ENCODE peak calls at places on chromosome 4, in ten cellular contexts. H is epithelial cell of esophagus, W is ovary, K is left ventricle myocardium inferior, Y is upper lobe of right lung, R is OCI-LY7, J is A673, N is fibroblast of villous mesenchyme, A is fibroblast of pulmonary artery, M is AG04450. U is an unnamed sample.
A peak's percentile ranks its signal among the peaks of the same experiment; 100 is the strongest.

GRCh38 chr4:119615068-119615744 is 13.4 kb downstream of the PDE5A start:
- DNase-seq in J (no peak), N (peak; percentile 32), W (no peak), R (no peak), Y (no peak), A (no peak), K (no peak), M (no peak), H (no peak), U (no peak)

GRCh38 chr4:76950846-76951321 is 1.3 kb downstream of the SEPTIN11 start:
- DNase-seq in A (peak; percentile 47), W (no peak), Y (no peak), K (no peak), R (peak; percentile 7), H (peak; percentile 32), J (peak; percentile 55), N (peak; percentile 65), M (no peak), U (no peak)

GRCh38 chr4:6944311-6945051 is 34.9 kb downstream of the TBC1D14 start:
- DNase-seq in K (no peak), A (no peak), R (no peak), N (peak; percentile 16), H (no peak), M (no peak), J (no peak), W (no peak), Y (no peak), U (no peak)

GRCh38 chr4:30757357-30757756 is 37.2 kb downstream of the PCDH7 start:
- DNase-seq in W (no peak), H (peak; percentile 98), M (peak; percentile 68), J (peak; percentile 77), Y (no peak), K (no peak), A (peak; percentile 93), N (peak; percentile 68), R (no peak), U (peak; percentile 63)

GRCh38 chr4:85496933-85497332 is 22.0 kb downstream of the ARHGAP24 start:
- DNase-seq in W (no peak), K (no peak), R (no peak), Y (no peak), J (peak; percentile 82), N (peak; percentile 81), H (peak; percentile 88), M (no peak), A (peak; percentile 66), U (peak; percentile 56)

GRCh38 chr4:8125526-8126056 is 33.0 kb downstream of the ABLIM2 start:
- DNase-seq in R (no peak), H (no peak), W (no peak), A (no peak), J (no peak), K (no peak), Y (no peak), M (no peak), N (no peak), U (no peak)

GRCh38 chr4:1205641-1206298 is 33.4 kb upstream of the SPON2 start:
- DNase-seq in N (no peak), M (no peak), R (no peak), Y (peak; percentile 54), A (no peak), J (no peak), H (no peak), K (no peak), W (no peak), U (no peak)

GRCh38 chr4:125849869-125850268 is 535.1 kb downstream of the FAT4 start:
- DNase-seq in Y (no peak), N (peak; percentile 62), K (no peak), M (peak; percentile 11), A (peak; percentile 61), R (no peak), H (no peak), W (no peak), J (peak; percentile 30), U (peak; percentile 41)

GRCh38 chr4:159048166-159048886 is 54.6 kb upstream of the RAPGEF2 start:
- DNase-seq in Y (peak; percentile 81), J (peak; percentile 71), A (peak; percentile 87), R (no peak), N (peak; percentile 79), K (peak; percentile 69), H (peak; percentile 83), W (peak; percentile 49), M (peak; percentile 43), U (no peak)

GRCh38 chr4:304987-305680 is at the start of gene ZNF732:
- DNase-seq in Y (no peak), J (no peak), N (peak; percentile 86), W (peak; percentile 26), R (no peak), M (peak; percentile 16), K (peak; percentile 31), A (peak; percentile 70), H (peak; percentile 96), U (no peak)

GRCh38 chr4:169070071-169070894 is 60.2 kb upstream of the CBR4 start:
- DNase-seq in H (peak; percentile 100), K (peak; percentile 29), M (no peak), Y (no peak), A (peak; percentile 93), J (peak; percentile 92), R (no peak), W (peak; percentile 42), N (peak; percentile 57), U (peak; percentile 95)

GRCh38 chr4:52837716-52838558 is 24.2 kb upstream of the RASL11B start:
- DNase-seq in J (no peak), W (no peak), N (peak; percentile 61), Y (no peak), R (no peak), H (peak; percentile 98), A (peak; percentile 35), M (no peak), K (no peak), U (peak; percentile 24)

GRCh38 chr4:83150563-83151330 is 36.2 kb upstream of the PLAC8 start:
- DNase-seq in J (peak; percentile 0), Y (no peak), K (no peak), R (no peak), M (no peak), H (peak; percentile 27), A (peak; percentile 56), N (no peak), W (peak; percentile 11), U (no peak)

GRCh38 chr4:76311896-76312331 is 5.4 kb downstream of the STBD1 start:
- DNase-seq in K (no peak), R (no peak), W (no peak), N (no peak), J (no peak), A (no peak), H (no peak), M (no peak), Y (peak; percentile 11), U (no peak)

GRCh38 chr4:177945235-177945634 is 503.0 kb upstream of the AGA start:
- DNase-seq in H (no peak), A (no peak), Y (no peak), N (no peak), R (no peak), K (no peak), J (no peak), M (no peak), W (no peak), U (no peak)
- TF ChIP-seq CTCF in H (no peak), A (no peak), Y (no peak), N (no peak), R (no peak), K (no peak), J (no peak), M (no peak), W (no peak), U (no peak)

DNA sequence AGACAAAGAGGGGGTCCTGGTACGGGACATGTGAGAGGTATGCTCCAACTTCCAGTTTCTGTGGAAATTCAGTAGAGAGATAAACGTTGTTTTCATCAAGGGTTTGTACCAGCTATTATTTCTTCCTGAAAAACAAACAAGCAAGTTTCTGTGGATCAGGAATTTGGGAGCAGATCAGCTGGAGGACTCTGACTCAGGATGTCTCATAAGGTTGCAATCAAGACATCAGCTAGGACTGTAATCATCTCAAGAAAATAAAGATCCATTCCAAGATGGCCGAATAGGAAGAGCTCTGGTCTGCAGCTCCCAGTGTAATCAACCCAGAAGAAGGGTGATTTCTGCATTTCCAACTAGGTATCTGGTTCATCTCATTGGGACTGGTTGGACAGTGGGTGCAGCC is 23.5 kb upstream of the NFKB1 start:
- DNase-seq in Y (no peak), N (peak; percentile 60), H (peak; percentile 87), W (no peak), K (no peak), J (no peak), M (peak; percentile 32), R (no peak), A (peak; percentile 8), U (no peak)
- H3K4me3 ChIP-seq in Y (no peak overlapping the region), N (no peak overlapping the region), H (no peak overlapping the region), W (no peak overlapping the region), K (no peak overlapping the region), J (no peak overlapping the region), M (no peak overlapping the region), R (no peak overlapping the region), A (no peak overlapping the region), U (no peak overlapping the region)

GRCh38 chr4:137952116-137952515 is 290.0 kb downstream of the SLC7A11 start:
- DNase-seq in J (no peak), Y (no peak), K (no peak), A (no peak), R (no peak), N (peak; percentile 44), W (no peak), H (no peak), M (no peak), U (no peak)

GRCh38 chr4:137960371-137961050 is 281.6 kb downstream of the SLC7A11 start:
- DNase-seq in N (peak; percentile 76), Y (no peak), M (peak; percentile 54), K (no peak), H (peak; percentile 83), W (no peak), A (peak; percentile 75), R (no peak), J (peak; percentile 18), U (no peak)

GRCh38 chr4:137961051-137961438 is 281.1 kb downstream of the SLC7A11 start:
- DNase-seq in Y (no peak), W (no peak), R (no peak), M (peak; percentile 24), A (peak; percentile 82), N (peak; percentile 84), J (peak; percentile 26), K (no peak), H (peak; percentile 97), U (peak; percentile 87)

GRCh38 chr4:137955615-137956014 is 286.5 kb downstream of the SLC7A11 start:
- DNase-seq in K (no peak), A (no peak), J (no peak), W (no peak), Y (no peak), M (no peak), N (no peak), R (no peak), H (no peak), U (no peak)

DNA sequence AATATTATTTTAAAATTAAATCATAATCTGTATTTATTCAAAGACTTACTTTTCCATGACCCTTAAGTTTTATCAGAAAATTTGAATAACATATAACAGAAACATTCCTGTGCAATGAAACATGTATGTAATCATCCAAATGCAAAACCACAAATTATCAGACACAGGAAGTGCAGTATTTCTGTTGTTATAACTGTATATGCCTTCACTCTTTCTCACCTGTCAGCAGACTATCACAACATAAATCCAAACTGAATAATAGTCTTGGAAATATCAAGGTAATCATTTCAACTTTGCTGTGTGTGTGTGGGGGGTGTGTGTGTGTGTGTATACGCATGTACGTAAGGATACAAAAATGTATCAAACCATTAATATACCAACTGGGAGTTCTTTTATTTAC is 285.9 kb downstream of the SLC7A11 start:
- DNase-seq in M (no peak), Y (no peak), W (no peak), N (peak; percentile 27), R (no peak), H (peak; percentile 53), A (peak; percentile 41), K (no peak), J (no peak), U (no peak)
- TF ChIP-seq CTCF in M (no peak), Y (no peak), W (no peak), N (no peak), R (no peak), H (no peak), A (no peak), K (no peak), J (no peak), U (no peak)

GRCh38 chr4:143714290-143714625 is 13.8 kb upstream of the FREM3 start:
- DNase-seq in N (no peak), M (no peak), K (no peak), A (no peak), J (no peak), W (no peak), Y (no peak), H (no peak), R (no peak), U (no peak)
- H3K4me3 ChIP-seq in N (no peak overlapping the region), M (no peak overlapping the region), K (no peak overlapping the region), A (no peak overlapping the region), J (no peak overlapping the region), W (no peak overlapping the region), Y (no peak overlapping the region), H (no peak overlapping the region), R (no peak overlapping the region), U (no peak overlapping the region)

U was measured in AG09309.